ENCODE peak calls at places on chromosomes 7 and 10, in five cellular contexts. H is left ventricle myocardium inferior, W is hepatocyte, Z is tibial artery, N is prostate gland. A is an unnamed sample. For H3K4me1, the result is how much of the 10 kb centered on the place peaks cover.

GRCh38 chr10:125081931-125082330 is 78.4 kb downstream of the CTBP2 start:
- DNase-seq in H (no peak), W (no peak), Z (no peak), N (no peak), A (no peak)

GRCh38 chr10:112313911-112314310 is 30.7 kb downstream of the TECTB start:
- DNase-seq in H (no peak), W (no peak), Z (no peak), N (no peak), A (no peak)

GRCh38 chr7:44884553-44885393 is 557 bp downstream of the PURB start:
- DNase-seq in H (peak), W (peak), Z (peak), N (peak), A (peak)

GRCh38 chr10:46550076-46550790 is 6.2 kb downstream of the GPRIN2 start:
- DNase-seq in H (peak), W (no peak), Z (peak), N (peak), A (no peak)

GRCh38 chr10:126609566-126609965 is 60.9 kb downstream of the C10orf90 start:
- DNase-seq in H (no peak), W (no peak), Z (no peak), N (no peak), A (no peak)

GRCh38 chr7:78301361-78301760 is 502.8 kb downstream of the PHTF2 start:
- DNase-seq in H (no peak), W (no peak), Z (no peak), N (no peak), A (no peak)

GRCh38 chr10:17210361-17210760 is 8.9 kb upstream of the TRDMT1 start:
- DNase-seq in H (no peak), W (no peak), Z (no peak), N (no peak), A (no peak)

GRCh38 chr7:12212051-12212485 is 974 bp downstream of the TMEM106B start:
- DNase-seq in H (no peak), W (peak), Z (no peak), N (no peak), A (no peak)

GRCh38 chr10:69202332-69202731 is 17.8 kb upstream of the HKDC1 start:
- DNase-seq in H (no peak), W (no peak), Z (no peak), N (no peak), A (no peak)

GRCh38 chr10:17649836-17650235 is 5.9 kb downstream of the STAM start:
- DNase-seq in H (no peak), W (no peak), Z (no peak), N (no peak), A (no peak)

GRCh38 chr7:133130166-133130565 is 48.3 kb upstream of the CHCHD3 start:
- DNase-seq in H (no peak), W (no peak), Z (no peak), N (no peak), A (no peak)

GRCh38 chr7:50595538-50596102 is 30.4 kb upstream of the DDC start:
- DNase-seq in H (no peak), W (peak), Z (no peak), N (no peak), A (peak)

GRCh38 chr7:13687500-13687899 is 302.0 kb downstream of the ETV1 start:
- DNase-seq in H (no peak), W (no peak), Z (no peak), N (no peak), A (no peak)

DNA sequence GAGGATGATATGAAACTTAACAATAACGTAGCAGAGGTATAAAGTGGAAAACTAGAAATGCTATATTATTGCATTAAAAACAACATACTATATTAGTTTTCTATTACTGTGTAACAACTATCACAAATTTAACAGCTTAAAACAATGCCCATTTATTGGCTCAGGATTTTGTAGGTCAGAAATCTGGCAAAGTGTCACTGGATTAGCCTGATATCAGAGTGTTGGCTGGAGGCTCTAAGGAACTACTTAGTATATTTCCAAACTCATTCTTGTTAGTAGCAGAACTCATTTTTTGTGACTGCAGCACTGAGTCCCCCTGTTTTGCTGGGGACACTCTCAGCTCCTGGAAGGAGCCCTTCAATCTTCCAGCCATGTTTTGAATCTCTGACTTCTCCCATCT is 306.8 kb downstream of the ETV1 start:
- DNase-seq in H (no peak), W (no peak), Z (no peak), N (no peak), A (no peak)
- TF ChIP-seq CTCF in H (no peak), W (no peak), Z (no peak), N (no peak), A (no peak)

DNA sequence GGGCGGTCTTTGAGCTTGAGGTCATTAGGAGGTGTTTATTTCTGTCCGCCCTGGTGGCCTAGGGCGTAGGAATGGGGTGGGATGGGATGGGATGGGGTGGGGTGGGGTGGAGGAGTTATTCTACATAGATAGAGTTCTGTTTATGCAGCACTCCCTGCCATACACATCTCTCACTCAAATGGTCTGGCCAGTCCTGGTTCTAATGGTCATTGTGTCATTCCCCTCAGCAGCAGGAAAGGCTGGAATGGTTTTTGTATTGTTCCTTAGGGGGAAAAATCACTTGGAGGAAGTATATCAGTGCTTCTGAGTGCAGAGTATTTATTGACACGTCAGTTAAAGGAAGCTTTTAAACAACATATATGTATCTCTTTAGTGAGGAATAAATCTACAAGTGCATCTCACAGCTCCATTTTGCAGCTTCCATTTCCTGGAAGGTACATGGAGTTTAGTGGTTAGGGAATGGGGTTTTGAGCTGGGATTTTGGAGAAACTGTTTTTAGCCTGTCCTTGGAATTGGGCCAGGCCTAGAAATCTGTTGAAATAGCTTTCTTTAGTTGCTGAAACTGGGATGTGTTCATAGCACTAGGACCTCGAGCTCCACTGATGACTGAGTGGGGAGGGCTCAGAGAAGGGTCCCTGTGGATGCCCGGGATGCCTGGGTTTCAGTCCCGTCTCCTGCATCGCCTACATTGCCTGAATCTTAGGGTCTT is 8.3 kb downstream of the TSPAN14 start:
- DNase-seq in H (no peak), W (no peak), Z (peak), N (no peak), A (no peak)
- H3K4me3 ChIP-seq in H (peak), W (no peak), Z (no peak), N (no peak), A (no peak)

GRCh38 chr7:959271-959670 is 4.8 kb upstream of the ADAP1 start:
- DNase-seq in H (peak), W (no peak), Z (no peak), N (no peak), A (no peak)

GRCh38 chr7:960269-960871 is 5.9 kb upstream of the ADAP1 start:
- DNase-seq in H (peak), W (no peak), Z (no peak), N (no peak), A (no peak)

GRCh38 chr7:963236-964078 is 9.0 kb upstream of the ADAP1 start:
- DNase-seq in H (peak), W (no peak), Z (no peak), N (no peak), A (no peak)

GRCh38 chr7:962401-963081 is 8.1 kb upstream of the ADAP1 start:
- DNase-seq in H (peak), W (no peak), Z (no peak), N (no peak), A (no peak)

DNA sequence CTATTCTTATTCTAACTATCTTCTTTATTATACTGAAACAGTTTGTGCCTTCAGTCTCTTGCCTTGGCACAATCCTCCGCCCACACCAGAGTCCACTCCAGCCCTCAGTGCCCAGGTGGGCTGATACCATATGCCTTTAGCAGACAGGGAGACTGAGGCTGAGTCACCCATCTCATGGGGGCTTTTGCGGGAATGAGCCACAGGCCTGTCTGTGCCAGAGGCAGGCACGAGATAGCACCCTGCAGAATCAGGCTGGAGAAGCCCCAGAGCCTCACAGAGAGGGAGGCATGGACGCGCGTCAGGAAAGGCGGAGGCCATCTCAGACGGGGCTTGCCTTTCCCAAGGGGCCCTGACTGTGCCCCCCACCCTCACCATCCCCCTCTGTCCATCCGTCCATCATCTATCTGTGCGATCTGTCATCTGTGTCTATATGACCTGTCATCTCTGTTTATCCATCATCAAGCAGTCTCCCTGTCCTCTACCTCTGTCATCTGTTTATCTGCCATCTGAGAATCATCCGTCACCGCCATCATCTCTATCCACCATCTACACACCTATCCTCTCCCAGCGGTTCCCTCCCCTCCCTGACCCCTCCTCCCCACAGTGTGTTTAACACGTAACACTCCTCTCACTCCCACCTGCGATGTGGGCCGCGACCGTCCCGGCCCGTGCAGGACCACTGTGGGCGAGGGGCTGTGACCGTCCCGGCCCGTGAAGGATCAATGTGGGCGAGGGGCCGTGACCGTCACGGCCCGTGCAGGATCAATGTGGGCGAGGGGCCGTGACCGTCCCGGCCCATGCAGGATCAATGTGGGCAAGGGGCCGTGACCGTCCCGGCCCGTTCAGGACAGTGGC is 7.3 kb upstream of the ADAP1 start:
- DNase-seq in H (peak), W (no peak), Z (no peak), N (no peak), A (no peak)
- H3K4me1 ChIP-seq in H (under half), W (under half), Z (under half), N (under half), A (under half)

DNA sequence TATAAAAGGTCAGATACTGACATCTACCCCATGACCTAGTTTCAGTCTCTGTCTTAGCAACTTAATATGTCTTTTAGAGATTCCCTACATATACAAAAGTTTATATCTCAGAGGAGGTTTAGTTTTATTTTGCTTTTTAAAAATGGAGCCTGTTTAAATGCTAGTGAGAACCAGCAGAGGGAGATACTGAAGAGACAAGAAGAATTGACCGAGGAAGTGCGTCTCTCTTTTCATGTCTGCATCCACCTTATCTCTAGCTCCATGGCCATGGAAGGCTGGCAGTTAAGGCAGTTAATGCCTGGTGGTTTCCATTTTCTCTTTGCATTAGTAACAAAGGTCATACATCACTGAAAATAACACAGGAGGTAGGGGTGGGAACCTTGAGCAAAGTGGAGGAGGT is 10.7 kb downstream of the SUV39H2 start:
- DNase-seq in H (no peak), W (no peak), Z (no peak), N (no peak), A (no peak)
- TF ChIP-seq CTCF in H (no peak), W (peak), Z (no peak), N (peak), A (no peak)

GRCh38 chr7:102407910-102408309 is 11.7 kb downstream of the PRKRIP1 start:
- DNase-seq in H (no peak), W (no peak), Z (no peak), N (no peak), A (no peak)
- H3K4me3 ChIP-seq in H (no peak), W (no peak), Z (no peak), N (no peak), A (no peak)

GRCh38 chr10:83195021-83195420 is 944.3 kb upstream of the GHITM start:
- DNase-seq in H (no peak), W (no peak), Z (no peak), N (no peak), A (no peak)
- H3K4me1 ChIP-seq in H (under half), W (under half), Z (under half), N (under half), A (under half)

A was measured in adrenal gland.